ENCODE peak calls at places on chromosomes 12 and 14, in four cellular contexts. C is sigmoid colon, N is mammary epithelial cell, J is kidney. P is an unnamed sample.

GRCh38 chr14:78399316-78399889 is 229.2 kb downstream of the NRXN3 start:
- DNase-seq in J (no peak), N (no peak), C (no peak), P (peak)

GRCh38 chr14:38867561-38868150 is 235.4 kb downstream of the SEC23A start:
- DNase-seq in N (peak), J (no peak), C (peak), P (peak)

GRCh38 chr12:80186727-80187217 is 87.4 kb downstream of the OTOGL start:
- DNase-seq in N (peak), C (peak), J (no peak), P (peak)

GRCh38 chr14:72611956-72612500 is 281.9 kb downstream of the DPF3 start:
- DNase-seq in C (peak), N (no peak), J (no peak), P (no peak)

GRCh38 chr14:36518031-36518585 is 1.9 kb downstream of the NKX2-1 start:
- DNase-seq in N (no peak), J (peak), C (no peak), P (no peak)

GRCh38 chr12:41368006-41368405 is 179.9 kb downstream of the PDZRN4 start:
- DNase-seq in J (no peak), C (no peak), N (no peak), P (no peak)

GRCh38 chr14:73428354-73428824 is 30.0 kb downstream of the NUMB start:
- DNase-seq in N (no peak), C (no peak), J (no peak), P (no peak)

GRCh38 chr12:120085920-120086319 is 30.6 kb downstream of the RAB35 start:
- DNase-seq in N (no peak), C (no peak), J (no peak), P (no peak)

GRCh38 chr12:12518919-12519318 is 43.7 kb downstream of the DUSP16 start:
- DNase-seq in N (no peak), J (no peak), C (no peak), P (no peak)

GRCh38 chr12:12520278-12520677 is 42.4 kb downstream of the DUSP16 start:
- DNase-seq in C (no peak), N (no peak), J (no peak), P (no peak)

GRCh38 chr12:12521044-12521485 is 41.6 kb downstream of the DUSP16 start:
- DNase-seq in J (no peak), N (no peak), C (no peak), P (no peak)

GRCh38 chr12:12518464-12518845 is 44.2 kb downstream of the DUSP16 start:
- DNase-seq in J (no peak), N (no peak), C (no peak), P (no peak)

GRCh38 chr12:12519599-12519998 is 43.1 kb downstream of the DUSP16 start:
- DNase-seq in J (no peak), C (no peak), N (no peak), P (no peak)
- TF ChIP-seq CTCF in J (no peak), C (no peak), N (no peak), P (no peak)

GRCh38 chr12:93243689-93244513 is 133.8 kb upstream of the NUDT4 start:
- DNase-seq in C (peak), J (no peak), N (peak), P (peak)
- TF ChIP-seq CTCF in C (no peak), J (no peak), N (no peak), P (no peak)

GRCh38 chr12:82438356-82438755 is 80.0 kb downstream of the METTL25 start:
- DNase-seq in C (no peak), N (peak), J (no peak), P (no peak)

GRCh38 chr12:82437744-82438143 is 79.4 kb downstream of the METTL25 start:
- DNase-seq in C (no peak), J (no peak), N (no peak), P (no peak)

GRCh38 chr12:82434392-82434911 is 76.1 kb downstream of the METTL25 start:
- DNase-seq in C (no peak), N (no peak), J (no peak), P (no peak)

GRCh38 chr12:82440885-82441284 is 82.6 kb downstream of the METTL25 start:
- DNase-seq in N (no peak), C (no peak), J (no peak), P (no peak)

DNA sequence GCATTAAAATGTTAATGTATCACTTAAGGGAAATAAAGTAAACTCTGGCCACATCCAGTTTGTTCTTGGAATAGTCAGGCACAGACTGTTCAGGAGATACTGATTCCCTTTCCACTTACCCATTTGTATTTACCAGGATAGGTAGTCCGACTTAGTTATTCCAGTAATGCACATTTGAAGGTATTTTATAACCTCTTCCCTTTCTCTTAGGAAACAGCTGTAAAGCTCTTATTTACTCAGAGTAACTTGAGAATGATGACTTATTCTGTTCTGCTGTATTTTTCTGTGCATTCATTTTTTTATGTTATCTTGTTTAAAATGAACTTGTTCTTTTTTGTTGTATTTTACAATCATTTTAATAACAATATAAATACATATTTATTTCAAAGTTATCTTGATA is 78.0 kb downstream of the METTL25 start:
- DNase-seq in C (no peak), N (no peak), J (no peak), P (no peak)
- TF ChIP-seq CTCF in C (no peak), N (no peak), J (no peak), P (no peak)

DNA sequence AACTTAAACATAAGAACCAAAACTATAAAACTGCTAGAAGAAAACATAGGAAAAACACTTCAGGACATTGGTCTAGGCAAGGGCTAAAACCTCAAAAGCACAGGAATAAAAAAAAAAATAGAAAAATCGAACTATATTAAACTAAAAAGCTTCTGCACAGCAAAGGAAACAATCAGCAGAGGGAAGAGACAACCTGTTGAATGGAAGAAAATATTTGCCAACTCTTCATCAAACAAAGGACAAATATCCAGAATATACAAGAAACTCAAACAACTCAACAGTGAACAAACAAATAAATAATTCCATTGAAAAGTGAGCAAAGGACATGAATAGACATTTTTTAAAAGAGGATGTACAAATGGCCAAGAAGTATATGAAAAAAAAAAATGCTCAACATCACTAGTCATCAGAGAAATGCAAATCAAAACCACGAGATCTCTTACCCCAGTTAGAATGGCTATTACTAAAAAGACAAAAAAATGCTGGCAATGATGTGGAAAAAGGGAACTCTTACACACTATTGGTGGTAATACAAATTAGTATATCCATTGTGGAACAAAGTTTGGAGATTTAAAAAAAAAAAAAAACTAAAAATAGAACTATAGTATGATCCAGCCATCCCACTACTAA is 152.0 kb downstream of the NDUFA12 start:
- DNase-seq in C (no peak), J (no peak), N (no peak), P (no peak)
- TF ChIP-seq CTCF in C (no peak), J (no peak), N (no peak), P (no peak)

GRCh38 chr14:91249841-91250616 is 5.5 kb upstream of the GPR68 start:
- DNase-seq in J (no peak), C (no peak), N (peak), P (peak)
- TF ChIP-seq CTCF in J (no peak), C (no peak), N (no peak), P (no peak)

GRCh38 chr12:66676241-66676640 is 2.6 kb downstream of the GRIP1 start:
- DNase-seq in N (no peak), C (no peak), J (no peak), P (no peak)
- TF ChIP-seq CTCF in N (no peak), C (no peak), J (no peak), P (no peak)

P was measured in activated CD8-positive, alpha-beta T cell treated with anti-CD3 and anti-CD28 coated beads for 36 hours.